ENCODE peak calls at places on chromosome 21, in nine cellular contexts. H, K, F, L, O, Z, E, B and T are unnamed samples.

GRCh38 chr21:33691945-33692594 is 49.8 kb downstream of the ITSN1 start:
- DNase-seq in H (no peak), K (no peak), F (no peak), L (no peak), O (no peak), Z (no peak), E (no peak), B (no peak), T (no peak)

GRCh38 chr21:46413365-46413696 is 45.4 kb upstream of the DIP2A start:
- DNase-seq in H (no peak), K (no peak), F (no peak), L (no peak), O (no peak), Z (no peak), E (no peak), B (no peak), T (no peak)

GRCh38 chr21:31218830-31219608 is 125.0 kb downstream of the TIAM1 start:
- DNase-seq in H (peak), K (no peak), F (no peak), L (no peak), O (no peak), Z (no peak), E (peak), B (peak), T (peak)

GRCh38 chr21:20020032-20020431 is 978.2 kb upstream of the NCAM2 start:
- DNase-seq in H (no peak), K (no peak), F (no peak), L (no peak), O (no peak), Z (no peak), E (no peak), B (no peak), T (no peak)

GRCh38 chr21:32549454-32549853 is 35.9 kb downstream of the TCP10L start:
- DNase-seq in H (no peak), K (no peak), F (no peak), L (no peak), O (no peak), Z (no peak), E (no peak), B (no peak), T (no peak)

GRCh38 chr21:14308234-14308633 is 74.7 kb downstream of the HSPA13 start:
- DNase-seq in H (no peak), K (no peak), F (no peak), L (no peak), O (no peak), Z (no peak), E (no peak), B (no peak), T (no peak)

GRCh38 chr21:31580866-31581276 is 78.6 kb upstream of the SOD1 start:
- DNase-seq in H (peak), K (no peak), F (peak), L (peak), O (peak), Z (peak), E (peak), B (peak), T (peak)

GRCh38 chr21:37749132-37749531 is 167.1 kb downstream of the KCNJ6 start:
- DNase-seq in H (no peak), K (no peak), F (no peak), L (no peak), O (no peak), Z (no peak), E (no peak), B (no peak), T (no peak)

GRCh38 chr21:32300117-32300681 is 1.5 kb downstream of the MRAP start:
- DNase-seq in H (no peak), K (no peak), F (no peak), L (no peak), O (no peak), Z (no peak), E (no peak), B (no peak), T (no peak)

GRCh38 chr21:31974454-31974985 is 101.7 kb downstream of the HUNK start:
- DNase-seq in H (no peak), K (no peak), F (peak), L (no peak), O (no peak), Z (no peak), E (no peak), B (no peak), T (peak)

GRCh38 chr21:33395866-33396265 is 7.3 kb upstream of the IFNGR2 start:
- DNase-seq in H (peak), K (no peak), F (no peak), L (no peak), O (no peak), Z (no peak), E (peak), B (peak), T (no peak)

GRCh38 chr21:33789697-33790096 is 125.9 kb downstream of the ATP5PO start:
- DNase-seq in H (peak), K (no peak), F (no peak), L (no peak), O (no peak), Z (no peak), E (peak), B (peak), T (no peak)

GRCh38 chr21:38668067-38668466 is 137.7 kb upstream of the ETS2 start:
- DNase-seq in H (no peak), K (no peak), F (no peak), L (no peak), O (no peak), Z (no peak), E (no peak), B (no peak), T (no peak)

GRCh38 chr21:38289697-38290096 is 32.9 kb downstream of the KCNJ15 start:
- DNase-seq in H (peak), K (peak), F (no peak), L (no peak), O (no peak), Z (peak), E (peak), B (peak), T (no peak)

GRCh38 chr21:40471103-40471502 is 375.9 kb downstream of the DSCAM start:
- DNase-seq in H (peak), K (no peak), F (no peak), L (no peak), O (no peak), Z (no peak), E (no peak), B (no peak), T (no peak)

GRCh38 chr21:40465382-40465781 is 381.6 kb downstream of the DSCAM start:
- DNase-seq in H (no peak), K (no peak), F (no peak), L (no peak), O (no peak), Z (no peak), E (no peak), B (no peak), T (no peak)

GRCh38 chr21:40472026-40472425 is 374.9 kb downstream of the DSCAM start:
- DNase-seq in H (peak), K (no peak), F (no peak), L (no peak), O (no peak), Z (no peak), E (no peak), B (no peak), T (no peak)

DNA sequence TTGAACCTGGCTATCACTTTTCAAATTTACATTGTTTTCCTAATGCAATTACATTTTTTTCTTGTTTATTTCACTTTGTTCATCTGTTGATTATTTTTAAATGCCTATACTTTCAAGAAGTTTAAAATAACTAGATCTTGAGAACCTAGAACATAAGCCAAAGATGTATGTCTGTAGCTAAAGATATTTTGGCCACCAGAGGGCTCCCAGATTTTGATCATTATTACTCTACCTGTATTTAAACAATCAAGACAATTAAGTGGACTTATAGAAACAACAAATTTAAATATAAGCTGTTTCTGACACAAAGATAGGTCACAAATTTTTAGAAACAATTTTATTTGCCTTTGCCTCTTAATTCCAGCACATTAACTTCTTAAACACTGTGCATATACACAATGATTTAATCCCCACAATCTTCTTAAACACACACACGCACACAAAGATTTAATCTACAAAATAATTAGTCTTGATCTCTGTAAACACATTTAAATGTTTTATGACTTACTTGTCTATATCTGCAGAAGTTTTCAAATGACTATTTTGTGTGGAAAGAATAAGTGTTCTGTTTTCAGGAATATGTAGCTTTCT is 380.0 kb downstream of the DSCAM start:
- DNase-seq in H (peak), K (no peak), F (no peak), L (no peak), O (no peak), Z (no peak), E (peak), B (peak), T (peak)
- TF ChIP-seq CTCF in H (no peak), K (peak), F (no peak), L (no peak), O (no peak), Z (peak), E (no peak), B (no peak), T (peak)

DNA sequence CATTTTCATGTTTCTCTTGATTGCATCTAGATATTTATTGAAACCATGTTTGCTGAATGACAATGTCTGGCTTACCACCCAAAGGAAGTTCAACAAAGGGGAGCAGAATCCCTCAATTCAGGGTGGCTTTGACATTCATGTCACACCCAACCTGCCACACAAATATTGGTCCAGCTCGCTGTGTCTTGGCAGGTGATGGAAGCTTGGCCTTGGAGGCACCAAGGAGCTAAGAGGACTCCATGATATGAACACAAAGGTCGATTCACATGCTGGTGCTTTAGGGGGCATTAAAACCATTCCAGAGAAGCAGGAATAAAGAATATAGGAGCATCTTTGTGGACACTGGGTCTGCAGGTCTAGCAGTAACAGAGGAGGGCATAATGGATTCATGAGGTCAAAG is 114.8 kb downstream of the RUNX1 start:
- DNase-seq in H (no peak), K (no peak), F (no peak), L (no peak), O (no peak), Z (no peak), E (no peak), B (no peak), T (no peak)
- TF ChIP-seq CTCF in H (no peak), K (no peak), F (no peak), L (no peak), O (no peak), Z (no peak), E (no peak), B (no peak), T (no peak)

DNA sequence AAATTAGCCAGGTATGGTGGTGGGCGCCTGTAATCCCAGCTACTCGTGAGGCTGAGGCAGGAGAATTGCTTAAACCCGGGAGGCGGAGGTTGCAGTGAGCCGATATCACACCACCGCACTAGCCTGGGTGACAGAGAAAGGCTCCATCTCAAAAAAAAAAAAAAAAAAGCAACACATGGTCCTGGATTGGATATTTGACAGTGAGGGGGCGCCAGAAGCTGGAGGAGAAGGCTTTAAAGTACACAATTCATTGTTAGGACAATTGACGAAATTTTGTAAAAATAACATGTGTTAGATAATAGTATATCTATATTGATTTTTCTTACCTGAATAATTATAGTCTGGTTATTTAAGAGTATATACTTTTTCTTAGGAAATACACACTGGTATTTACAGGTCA is 50.2 kb upstream of the USP25 start:
- DNase-seq in H (no peak), K (no peak), F (peak), L (no peak), O (no peak), Z (no peak), E (no peak), B (no peak), T (no peak)
- TF ChIP-seq CTCF in H (no peak), K (no peak), F (no peak), L (no peak), O (no peak), Z (no peak), E (no peak), B (no peak), T (peak)

GRCh38 chr21:29298348-29299045 is at the start of gene BACH1:
- DNase-seq in H (peak), K (peak), F (peak), L (peak), O (peak), Z (peak), E (peak), B (peak), T (peak)
- TF ChIP-seq CTCF in H (no peak), K (peak), F (no peak), L (no peak), O (peak), Z (peak), E (no peak), B (no peak), T (peak)

DNA sequence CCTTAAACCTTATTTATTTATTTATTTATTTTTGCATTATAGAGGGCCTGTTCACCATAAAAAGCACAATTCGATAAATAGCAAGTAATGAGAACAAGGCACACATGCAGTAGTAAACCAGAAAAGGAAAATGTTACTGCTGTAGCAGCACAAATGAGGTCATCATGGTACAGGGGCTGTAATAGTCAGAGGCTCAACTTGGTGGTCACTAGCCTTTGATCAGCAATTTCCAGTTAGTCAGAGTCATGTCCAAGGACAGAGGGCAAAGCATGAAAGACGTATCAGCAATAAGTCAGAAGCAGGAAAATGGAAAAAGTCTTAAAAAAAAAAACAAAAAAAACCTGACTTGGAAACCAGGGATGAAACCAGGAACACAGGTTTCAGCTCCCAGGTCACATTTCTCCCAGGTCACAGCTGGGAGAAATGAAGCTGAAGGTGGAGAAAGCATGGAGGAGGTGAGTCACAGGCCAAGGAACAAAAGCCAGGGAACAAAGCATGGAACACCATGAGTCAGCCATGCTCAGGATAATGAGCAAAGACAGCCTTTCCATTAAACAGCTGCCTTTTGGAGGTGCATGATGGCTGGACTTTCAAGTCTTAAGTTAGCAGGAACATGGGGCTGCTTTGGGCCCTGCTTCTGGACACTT is 556.3 kb downstream of the LTN1 start:
- DNase-seq in H (peak), K (no peak), F (no peak), L (no peak), O (no peak), Z (no peak), E (peak), B (peak), T (no peak)
- TF ChIP-seq CTCF in H (no peak), K (no peak), F (no peak), L (no peak), O (no peak), Z (no peak), E (no peak), B (no peak), T (no peak)

GRCh38 chr21:36100971-36101641 is 31.3 kb downstream of the CBR1 start:
- DNase-seq in H (no peak), K (no peak), F (no peak), L (no peak), O (no peak), Z (no peak), E (no peak), B (no peak), T (no peak)

GRCh38 chr21:36103434-36103833 is 31.4 kb upstream of the CBR3 start:
- DNase-seq in H (no peak), K (no peak), F (no peak), L (no peak), O (no peak), Z (no peak), E (no peak), B (no peak), T (no peak)

GRCh38 chr21:36109868-36110267 is 25.0 kb upstream of the CBR3 start:
- DNase-seq in H (no peak), K (no peak), F (no peak), L (no peak), O (no peak), Z (no peak), E (no peak), B (no peak), T (no peak)

GRCh38 chr21:36105327-36105842 is 29.5 kb upstream of the CBR3 start:
- DNase-seq in H (no peak), K (no peak), F (no peak), L (no peak), O (no peak), Z (no peak), E (no peak), B (no peak), T (no peak)

GRCh38 chr21:36104306-36105300 is 30.3 kb upstream of the CBR3 start:
- DNase-seq in H (peak), K (no peak), F (peak), L (peak), O (no peak), Z (no peak), E (peak), B (peak), T (peak)
- TF ChIP-seq CTCF in H (peak), K (peak), F (peak), L (peak), O (peak), Z (peak), E (peak), B (peak), T (peak)

GRCh38 chr21:34858559-34858958 is 189.8 kb downstream of the CLIC6 start:
- DNase-seq in H (no peak), K (no peak), F (no peak), L (no peak), O (no peak), Z (no peak), E (no peak), B (no peak), T (no peak)

GRCh38 chr21:34859976-34860653 is 189.0 kb downstream of the RUNX1 start:
- DNase-seq in H (no peak), K (no peak), F (no peak), L (no peak), O (no peak), Z (no peak), E (no peak), B (no peak), T (no peak)

GRCh38 chr21:34861302-34861701 is 187.8 kb downstream of the RUNX1 start:
- DNase-seq in H (no peak), K (no peak), F (no peak), L (no peak), O (no peak), Z (no peak), E (no peak), B (no peak), T (no peak)

GRCh38 chr21:34857122-34857713 is 188.4 kb downstream of the CLIC6 start:
- DNase-seq in H (no peak), K (no peak), F (no peak), L (no peak), O (no peak), Z (no peak), E (no peak), B (no peak), T (no peak)

GRCh38 chr21:34857874-34858273 is 189.1 kb downstream of the CLIC6 start:
- DNase-seq in H (no peak), K (no peak), F (no peak), L (no peak), O (no peak), Z (no peak), E (no peak), B (no peak), T (no peak)
- TF ChIP-seq CTCF in H (peak), K (peak), F (no peak), L (no peak), O (no peak), Z (no peak), E (peak), B (peak), T (peak)

GRCh38 chr21:41523175-41523574 is 15.2 kb upstream of the TMPRSS2 start:
- DNase-seq in H (no peak), K (no peak), F (no peak), L (no peak), O (no peak), Z (no peak), E (no peak), B (no peak), T (no peak)
- TF ChIP-seq CTCF in H (no peak), K (no peak), F (no peak), L (no peak), O (no peak), Z (no peak), E (no peak), B (no peak), T (no peak)

DNA sequence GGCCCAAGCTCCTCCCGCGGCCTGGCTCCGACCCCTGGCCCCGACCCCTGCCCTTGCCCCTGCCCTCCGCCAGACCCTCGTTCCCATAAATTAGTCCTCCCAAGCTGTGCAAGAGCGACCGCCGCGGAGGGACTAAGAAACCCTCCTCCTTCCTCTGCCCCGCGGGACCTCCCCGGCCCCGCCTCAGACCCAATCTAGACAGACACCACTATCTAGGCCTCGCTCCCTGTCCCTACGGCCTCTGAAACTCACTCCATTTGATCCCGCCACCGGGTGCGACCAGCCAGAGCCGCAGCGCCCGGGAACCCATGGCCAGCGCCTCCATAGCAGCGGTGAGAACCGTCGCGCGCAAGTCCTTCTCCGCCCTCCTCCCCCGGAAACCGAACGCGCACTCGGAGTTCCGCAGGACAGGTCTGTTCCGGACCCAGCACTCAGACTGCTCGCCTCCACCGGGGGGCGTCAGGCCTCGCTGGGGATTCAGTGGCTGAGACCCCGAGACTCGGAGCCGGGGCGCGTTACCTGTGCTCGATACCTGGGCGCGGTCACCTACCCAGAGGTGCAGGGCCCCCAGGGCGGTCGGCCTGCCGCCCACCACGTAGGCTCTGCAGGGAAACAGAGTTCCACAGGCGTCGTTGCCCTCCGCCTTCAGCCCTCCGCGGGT is at the start of gene MRPL39:
- DNase-seq in H (peak), K (peak), F (peak), L (peak), O (peak), Z (peak), E (peak), B (peak), T (peak)
- TF ChIP-seq CTCF in H (peak), K (peak), F (no peak), L (peak), O (peak), Z (peak), E (peak), B (peak), T (peak)

DNA sequence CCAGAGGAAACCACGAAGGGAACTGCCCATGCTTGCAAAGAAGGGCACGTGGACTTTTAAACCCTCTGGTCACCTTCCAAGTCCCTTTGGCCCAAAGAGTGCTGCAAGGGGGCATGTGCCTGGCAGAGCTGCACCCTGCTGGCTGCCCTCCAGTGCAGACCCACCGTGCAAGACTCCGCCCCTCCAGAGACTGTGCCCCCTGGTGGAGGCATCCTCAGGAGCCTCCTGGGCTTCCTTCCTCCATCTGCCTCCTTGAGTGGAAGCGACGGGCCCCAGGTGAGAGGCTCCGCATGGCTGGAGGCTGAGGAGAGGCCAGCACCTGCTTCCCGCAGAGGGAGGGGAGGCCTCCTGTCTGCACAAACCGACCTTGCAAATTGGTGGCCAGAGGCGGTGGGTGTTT is 100.7 kb downstream of the CRYAA start:
- DNase-seq in H (no peak), K (no peak), F (peak), L (peak), O (peak), Z (no peak), E (no peak), B (no peak), T (peak)
- TF ChIP-seq CTCF in H (no peak), K (no peak), F (no peak), L (no peak), O (peak), Z (peak), E (peak), B (peak), T (peak)